ENCODE peak calls at places on chromosomes 4 and X, in eight cellular contexts. D is psoas muscle, M is mesendoderm, U is left lung, Q is breast epithelium, X is H1, K is Karpas-422, F is tibial nerve. S is an unnamed sample.
A peak's percentile ranks its signal among the peaks of the same experiment; 100 is the strongest.

GRCh38 chrX:110430293-110431076 is 71.8 kb downstream of the RTL9 start:
- DNase-seq in D (no peak), M (no peak), U (no peak), Q (no peak), X (no peak), K (no peak), F (no peak), S (no peak)

GRCh38 chr4:39814403-39815185 is 116.7 kb downstream of the UBE2K start:
- DNase-seq in D (no peak), M (peak; percentile 42), U (no peak), Q (no peak), X (no peak), K (no peak), F (no peak), S (no peak)

GRCh38 chr4:67603310-67604028 is 44.9 kb downstream of the STAP1 start:
- DNase-seq in D (no peak), M (peak; percentile 4), U (no peak), Q (no peak), X (no peak), K (no peak), F (no peak), S (no peak)

GRCh38 chr4:176921256-176921655 is 128.5 kb upstream of the VEGFC start:
- DNase-seq in D (no peak), M (no peak), U (no peak), Q (no peak), X (no peak), K (no peak), F (no peak), S (no peak)

GRCh38 chrX:16836371-16836770 is 33.8 kb downstream of the RBBP7 start:
- DNase-seq in D (peak; percentile 37), M (peak; percentile 63), U (no peak), Q (no peak), X (peak; percentile 53), K (no peak), F (no peak), S (no peak)

GRCh38 chr4:99687120-99687519 is 29.5 kb upstream of the C4orf54 start:
- DNase-seq in D (no peak), M (no peak), U (no peak), Q (no peak), X (no peak), K (no peak), F (no peak), S (no peak)

GRCh38 chrX:10048695-10049094 is 81.5 kb downstream of the CLDN34 start:
- DNase-seq in D (no peak), M (no peak), U (no peak), Q (no peak), X (no peak), K (no peak), F (no peak), S (no peak)

GRCh38 chr4:49032440-49033161 is 46.5 kb downstream of the CWH43 start:
- DNase-seq in D (no peak), M (peak; percentile 19), U (no peak), Q (no peak), X (peak; percentile 55), K (peak; percentile 75), F (no peak), S (no peak)

GRCh38 chrX:134999469-134999868 is 8.7 kb downstream of the SMIM10 start:
- DNase-seq in D (no peak), M (peak; percentile 38), U (no peak), Q (no peak), X (no peak), K (peak; percentile 75), F (no peak), S (no peak)

GRCh38 chr4:153222162-153222789 is 18.0 kb downstream of the TRIM2 start:
- DNase-seq in D (peak; percentile 57), M (peak; percentile 90), U (peak; percentile 42), Q (no peak), X (peak; percentile 65), K (peak; percentile 51), F (peak; percentile 49), S (no peak)

GRCh38 chrX:44305921-44306320 is 37.6 kb downstream of the EFHC2 start:
- DNase-seq in D (no peak), M (peak; percentile 25), U (no peak), Q (no peak), X (no peak), K (no peak), F (no peak), S (no peak)

GRCh38 chr4:127558088-127558487 is 74.7 kb upstream of the INTU start:
- DNase-seq in D (no peak), M (no peak), U (no peak), Q (no peak), X (no peak), K (no peak), F (no peak), S (no peak)

GRCh38 chr4:102783006-102783405 is 22.2 kb upstream of the MANBA start:
- DNase-seq in D (no peak), M (no peak), U (no peak), Q (no peak), X (no peak), K (no peak), F (no peak), S (no peak)

GRCh38 chr4:178450614-178451013 is 1008.4 kb upstream of the AGA start:
- DNase-seq in D (no peak), M (no peak), U (no peak), Q (no peak), X (no peak), K (no peak), F (no peak), S (no peak)

GRCh38 chrX:115689931-115690330 is 129.0 kb downstream of the PLS3 start:
- DNase-seq in D (no peak), M (peak; percentile 48), U (no peak), Q (no peak), X (no peak), K (no peak), F (no peak), S (no peak)

DNA sequence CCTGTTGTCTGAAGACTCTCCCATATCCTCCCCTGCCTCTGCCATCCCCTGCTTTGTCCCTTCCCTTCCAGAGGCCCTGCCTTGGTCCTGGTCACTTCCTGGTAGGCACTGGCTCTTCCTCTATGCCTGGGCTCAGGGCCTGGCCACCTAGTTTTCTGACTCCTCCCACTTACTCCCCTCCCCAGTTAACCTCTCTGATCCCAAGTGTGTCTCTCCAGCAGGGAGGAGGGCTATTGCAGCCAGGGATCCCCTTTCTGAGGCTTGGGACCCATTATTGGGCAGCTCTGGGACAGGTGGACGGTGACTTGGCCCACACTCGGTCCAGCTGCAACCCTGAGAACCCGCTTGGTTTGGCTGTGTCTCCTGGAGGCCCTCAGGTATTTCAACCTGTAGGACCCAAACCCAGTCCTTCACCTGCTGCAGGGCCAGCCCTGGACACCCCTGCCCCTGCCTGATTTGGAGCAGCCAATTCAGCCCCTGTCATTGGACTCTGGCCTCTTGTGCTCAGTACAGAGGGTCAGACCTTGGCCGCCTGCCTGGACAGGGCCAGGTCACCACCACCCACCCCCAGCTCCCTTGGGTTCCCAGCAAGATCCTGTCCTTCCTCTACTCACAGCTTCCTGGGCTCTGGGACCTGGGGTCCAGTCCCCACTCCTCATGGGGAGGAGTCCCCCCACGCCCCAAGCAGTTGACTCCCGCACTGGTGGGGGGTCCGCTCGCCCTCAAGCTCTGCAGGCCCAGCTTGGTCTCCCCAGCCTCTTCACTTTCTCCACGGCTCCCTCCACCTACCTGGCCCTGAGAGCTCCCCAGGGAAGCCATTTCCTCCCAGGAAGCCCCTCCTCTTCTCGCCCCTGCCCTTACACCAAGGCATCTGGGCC is 1.1 kb upstream of the SH3BP2 start:
- DNase-seq in D (peak; percentile 22), M (no peak), U (peak; percentile 33), Q (peak; percentile 50), X (no peak), K (no peak), F (no peak), S (no peak)
- H3K27ac ChIP-seq in D (no peak overlapping the region), M (no peak overlapping the region), U (peak overlapping the region; percentile 41), Q (peak overlapping the region; percentile 87), X (no peak overlapping the region), K (no peak overlapping the region), F (no peak overlapping the region), S (no peak overlapping the region)

GRCh38 chr4:151013491-151013890 is 1.6 kb downstream of the LRBA start:
- DNase-seq in D (no peak), M (no peak), U (no peak), Q (no peak), X (no peak), K (peak; percentile 64), F (no peak), S (no peak)
- H3K4me3 ChIP-seq in D (peak overlapping the region; percentile 98), M (no peak overlapping the region), U (peak overlapping the region; percentile 98), Q (no peak overlapping the region), X (peak overlapping the region; percentile 38), K (peak overlapping the region; percentile 80), F (peak overlapping the region; percentile 76), S (peak overlapping the region; percentile 19)

DNA sequence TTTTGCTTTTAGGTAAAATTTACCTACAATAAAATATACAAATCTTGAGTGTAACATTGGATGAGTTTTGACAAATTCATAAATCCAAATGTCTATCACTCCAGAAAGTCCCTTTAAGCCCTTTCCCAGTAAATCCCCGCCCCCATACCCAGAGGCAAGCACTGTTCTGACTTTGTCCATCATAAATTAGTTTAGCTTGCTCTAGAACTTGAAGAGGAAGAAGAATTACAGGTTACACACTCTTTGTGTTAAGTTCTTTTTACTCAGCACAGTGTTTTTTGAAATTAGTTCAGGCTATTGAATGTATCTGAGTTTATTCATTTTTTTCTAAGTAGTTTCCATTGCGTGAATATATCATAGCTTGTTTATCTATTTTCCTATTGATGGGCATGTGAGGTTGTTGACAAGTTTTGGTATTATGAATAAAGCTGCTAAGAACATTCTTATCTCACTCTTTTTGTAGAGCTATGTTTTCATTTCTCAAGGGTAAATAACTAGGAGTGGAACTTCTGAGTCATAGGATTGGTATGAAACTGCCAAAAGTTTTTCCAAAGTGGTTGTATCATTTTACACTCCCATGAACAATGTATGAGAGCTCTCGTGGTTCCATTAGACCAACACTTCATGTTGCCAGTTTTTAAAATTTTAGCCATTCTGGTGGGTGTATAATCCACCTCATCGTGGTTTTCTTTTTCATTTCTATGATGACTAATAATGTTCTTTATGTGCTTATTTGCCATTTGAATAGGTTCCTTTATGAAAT is 22.4 kb upstream of the HPSE start:
- DNase-seq in D (no peak), M (peak; percentile 68), U (no peak), Q (no peak), X (no peak), K (no peak), F (no peak), S (no peak)
- H3K27ac ChIP-seq in D (peak overlapping the region; percentile 19), M (no peak overlapping the region), U (peak overlapping the region; percentile 16), Q (no peak overlapping the region), X (no peak overlapping the region), K (no peak overlapping the region), F (no peak overlapping the region), S (no peak overlapping the region)

GRCh38 chrX:49103637-49104036 is 19.9 kb downstream of the GPKOW start:
- DNase-seq in D (no peak), M (no peak), U (no peak), Q (no peak), X (no peak), K (no peak), F (no peak), S (no peak)
- H3K4me3 ChIP-seq in D (no peak overlapping the region), M (no peak overlapping the region), U (no peak overlapping the region), Q (no peak overlapping the region), X (no peak overlapping the region), K (no peak overlapping the region), F (no peak overlapping the region), S (no peak overlapping the region)

DNA sequence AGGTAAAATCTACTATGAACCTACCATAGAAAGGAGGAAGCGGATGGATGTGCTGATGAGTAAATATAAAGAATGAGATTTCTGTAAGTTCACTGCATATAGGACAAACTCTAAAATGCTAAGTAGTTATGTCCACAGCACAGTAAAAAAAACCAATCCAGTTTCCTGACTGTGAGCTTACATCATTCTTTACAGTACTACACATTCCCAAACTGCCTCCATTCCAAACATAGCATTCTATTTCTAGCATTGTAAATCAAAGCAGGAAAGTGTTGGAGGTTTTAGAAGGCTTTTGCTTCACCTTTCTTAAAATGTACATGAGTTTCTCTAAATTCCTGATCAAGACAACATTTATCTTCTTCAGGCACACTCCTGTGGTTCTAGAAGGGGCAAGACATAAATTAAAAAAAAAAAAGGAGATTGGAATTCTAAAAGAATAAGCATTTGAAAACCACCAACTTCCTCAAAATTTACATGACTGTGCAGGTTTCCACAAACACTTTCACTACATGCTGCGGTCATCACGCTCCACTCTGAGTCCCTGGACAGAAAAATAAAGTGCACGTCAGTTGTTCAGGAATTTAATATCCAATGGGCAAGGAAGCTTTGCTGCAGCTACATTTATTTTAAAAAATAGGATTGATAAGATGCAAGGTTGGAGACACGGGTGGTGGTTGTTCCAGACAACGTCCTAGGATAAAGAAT is 297.6 kb upstream of the STS start:
- DNase-seq in D (no peak), M (peak; percentile 16), U (no peak), Q (no peak), X (no peak), K (peak; percentile 72), F (no peak), S (no peak)
- H3K27ac ChIP-seq in D (no peak overlapping the region), M (no peak overlapping the region), U (no peak overlapping the region), Q (no peak overlapping the region), X (no peak overlapping the region), K (peak overlapping the region; percentile 99), F (no peak overlapping the region), S (no peak overlapping the region)

S was measured in iPS DF 6.9.